ENCODE peak calls at places on chromosomes 1 and 21, in seven cellular contexts. K is stimulated activated effector memory CD8-positive, alpha-beta T cell treated with anti-CD3 and anti-CD28 coated beads, Interleukin-12 subunit alpha, Interleukin-12 subunit beta, amount 100 ng/mL, for 72 hours; Z is bronchial epithelial cell; P is NCI-H774; I is activated CD4-positive, alpha-beta T cell treated with anti-CD3 and anti-CD28 coated beads for 4 hours; Q is stimulated activated CD4-positive, alpha-beta T cell treated with anti-CD3 and anti-CD28 coated beads, Interleukin-15, amount 100 ng/mL, for 24 hours; L is kidney glomerular epithelial cell. J is an unnamed sample.

GRCh38 chr1:186482661-186483255 is 21.8 kb upstream of the PDC start:
- DNase-seq in K (peak), Z (peak), P (peak), I (peak), Q (peak), L (peak), J (no peak)

GRCh38 chr1:178263341-178263740 is 169.4 kb downstream of the RASAL2 start:
- DNase-seq in K (no peak), Z (no peak), P (no peak), I (no peak), Q (no peak), L (no peak), J (no peak)

GRCh38 chr1:71343686-71344416 is 263.0 kb upstream of the ZRANB2 start:
- DNase-seq in K (no peak), Z (peak), P (no peak), I (no peak), Q (no peak), L (no peak), J (no peak)

GRCh38 chr21:23223882-23224281 is 2225.7 kb downstream of the NCAM2 start:
- DNase-seq in K (no peak), Z (no peak), P (no peak), I (no peak), Q (no peak), L (no peak), J (no peak)

GRCh38 chr1:164272156-164272555 is 286.8 kb upstream of the PBX1 start:
- DNase-seq in K (no peak), Z (no peak), P (no peak), I (no peak), Q (no peak), L (no peak), J (no peak)

GRCh38 chr21:18716578-18717138 is 313.1 kb upstream of the TMPRSS15 start:
- DNase-seq in K (no peak), Z (no peak), P (peak), I (no peak), Q (no peak), L (no peak), J (no peak)

GRCh38 chr1:22969224-22969829 is 3.3 kb downstream of the LACTBL1 start:
- DNase-seq in K (no peak), Z (peak), P (peak), I (no peak), Q (no peak), L (peak), J (no peak)

GRCh38 chr21:35138665-35139381 is 89.7 kb upstream of the RUNX1 start:
- DNase-seq in K (peak), Z (peak), P (no peak), I (peak), Q (peak), L (peak), J (no peak)

GRCh38 chr1:29967261-29967660 is 730.9 kb downstream of the PTPRU start:
- DNase-seq in K (no peak), Z (no peak), P (no peak), I (no peak), Q (no peak), L (no peak), J (no peak)

GRCh38 chr1:41464886-41465285 is 19.6 kb downstream of the EDN2 start:
- DNase-seq in K (no peak), Z (no peak), P (peak), I (no peak), Q (no peak), L (no peak), J (no peak)